ENCODE peak calls at places on chromosomes 5 and 9, in seven cellular contexts. U is left ventricle myocardium inferior, L is AG09309, C is heart right ventricle, O is tibial nerve, E is AG10803, Z is psoas muscle. I is an unnamed sample.

GRCh38 chr9:37936965-37937364 is 33.0 kb upstream of the SLC25A51 start:
- DNase-seq in U (no peak), L (peak), C (peak), O (no peak), E (peak), Z (no peak), I (no peak)

GRCh38 chr5:115457985-115458384 is 86.6 kb downstream of the FEM1C start:
- DNase-seq in U (no peak), L (no peak), C (no peak), O (no peak), E (no peak), Z (no peak), I (peak)

GRCh38 chr9:27672730-27673129 is 99.4 kb upstream of the C9orf72 start:
- DNase-seq in U (no peak), L (no peak), C (no peak), O (no peak), E (no peak), Z (no peak), I (no peak)

GRCh38 chr9:107177243-107177839 is 105.7 kb upstream of the RAD23B start:
- DNase-seq in U (no peak), L (no peak), C (no peak), O (no peak), E (no peak), Z (no peak), I (no peak)

GRCh38 chr5:169288066-169288753 is 12.7 kb downstream of the SLIT3 start:
- DNase-seq in U (no peak), L (no peak), C (no peak), O (no peak), E (peak), Z (no peak), I (no peak)

GRCh38 chr5:1161108-1161831 is 40.1 kb upstream of the SLC6A19 start:
- DNase-seq in U (no peak), L (no peak), C (peak), O (no peak), E (no peak), Z (no peak), I (no peak)

GRCh38 chr9:106913276-106913675 is 50.3 kb downstream of the ZNF462 start:
- DNase-seq in U (no peak), L (no peak), C (no peak), O (no peak), E (no peak), Z (no peak), I (no peak)

GRCh38 chr5:74016373-74016772 is 390.4 kb downstream of the ARHGEF28 start:
- DNase-seq in U (no peak), L (no peak), C (no peak), O (no peak), E (no peak), Z (no peak), I (no peak)

GRCh38 chr5:115435776-115436712 is 108.5 kb downstream of the FEM1C start:
- DNase-seq in U (no peak), L (no peak), C (no peak), O (no peak), E (no peak), Z (no peak), I (no peak)

GRCh38 chr9:32928145-32928763 is 73.2 kb downstream of the APTX start:
- DNase-seq in U (no peak), L (no peak), C (no peak), O (no peak), E (peak), Z (no peak), I (no peak)

GRCh38 chr5:37869221-37869620 is 29.4 kb upstream of the GDNF start:
- DNase-seq in U (no peak), L (no peak), C (no peak), O (no peak), E (peak), Z (no peak), I (no peak)

GRCh38 chr5:45038366-45038987 is 229.7 kb downstream of the MRPS30 start:
- DNase-seq in U (no peak), L (no peak), C (no peak), O (no peak), E (peak), Z (no peak), I (no peak)

GRCh38 chr9:74499770-74500583 is 2.8 kb downstream of the RORB start:
- DNase-seq in U (no peak), L (no peak), C (peak), O (no peak), E (no peak), Z (peak), I (no peak)

GRCh38 chr9:99509900-99510299 is 287.8 kb downstream of the SEC61B start:
- DNase-seq in U (no peak), L (no peak), C (no peak), O (no peak), E (no peak), Z (no peak), I (no peak)

GRCh38 chr9:117963493-117963892 is 259.3 kb downstream of the TLR4 start:
- DNase-seq in U (no peak), L (no peak), C (no peak), O (no peak), E (no peak), Z (no peak), I (no peak)

GRCh38 chr9:133910855-133911514 is 81.1 kb downstream of the VAV2 start:
- DNase-seq in U (no peak), L (no peak), C (no peak), O (no peak), E (no peak), Z (no peak), I (no peak)

GRCh38 chr5:155587458-155587857 is 573.9 kb downstream of the KIF4B start:
- DNase-seq in U (no peak), L (no peak), C (no peak), O (no peak), E (no peak), Z (no peak), I (no peak)

GRCh38 chr9:108119530-108120113 is 630.1 kb upstream of the KLF4 start:
- DNase-seq in U (peak), L (no peak), C (peak), O (no peak), E (no peak), Z (no peak), I (no peak)

GRCh38 chr5:77301447-77301878 is 91.0 kb downstream of the PDE8B start:
- DNase-seq in U (no peak), L (peak), C (no peak), O (no peak), E (peak), Z (no peak), I (no peak)

GRCh38 chr5:119055267-119055666 is 15.6 kb upstream of the DMXL1 start:
- DNase-seq in U (no peak), L (no peak), C (no peak), O (no peak), E (peak), Z (no peak), I (no peak)

DNA sequence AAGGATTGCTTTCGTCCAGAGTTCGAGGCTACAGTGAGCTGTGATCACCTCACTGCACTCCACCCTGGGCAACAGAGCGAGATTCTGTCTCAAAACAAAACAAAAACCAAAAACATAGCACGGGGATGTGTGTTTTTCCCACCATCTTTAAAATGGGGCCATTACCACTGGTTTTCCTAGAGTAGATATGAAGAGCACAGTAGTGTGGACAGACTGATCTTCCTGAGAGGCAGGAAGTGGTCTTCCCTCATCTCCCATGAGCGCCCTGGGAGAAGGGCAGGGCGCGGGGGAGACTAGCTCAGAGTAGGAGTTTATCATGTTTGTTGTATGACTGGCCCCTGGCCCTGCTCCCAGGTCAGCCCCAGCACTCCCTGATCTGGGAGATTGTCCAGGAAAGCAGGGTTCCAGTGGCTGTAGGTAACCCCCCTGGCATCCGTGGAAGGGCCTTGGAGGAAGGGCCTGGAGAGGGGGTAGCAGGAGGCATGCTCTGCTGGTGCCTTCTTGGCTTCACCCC is 2.3 kb downstream of the SUSD3 start:
- DNase-seq in U (no peak), L (no peak), C (no peak), O (no peak), E (peak), Z (no peak), I (no peak)
- H3K4me3 ChIP-seq in U (no peak), L (no peak), C (no peak), O (no peak), E (no peak), Z (no peak), I (no peak)

GRCh38 chr5:123558762-123559433 is 46.9 kb downstream of the CSNK1G3 start:
- DNase-seq in U (no peak), L (no peak), C (no peak), O (no peak), E (no peak), Z (no peak), I (no peak)

GRCh38 chr5:123557907-123558306 is 45.9 kb downstream of the CSNK1G3 start:
- DNase-seq in U (no peak), L (no peak), C (no peak), O (no peak), E (no peak), Z (no peak), I (no peak)

GRCh38 chr5:123549256-123549904 is 37.4 kb downstream of the CSNK1G3 start:
- DNase-seq in U (no peak), L (no peak), C (no peak), O (no peak), E (no peak), Z (no peak), I (no peak)

GRCh38 chr5:123559434-123559775 is 47.4 kb downstream of the CSNK1G3 start:
- DNase-seq in U (no peak), L (no peak), C (no peak), O (no peak), E (peak), Z (no peak), I (no peak)

DNA sequence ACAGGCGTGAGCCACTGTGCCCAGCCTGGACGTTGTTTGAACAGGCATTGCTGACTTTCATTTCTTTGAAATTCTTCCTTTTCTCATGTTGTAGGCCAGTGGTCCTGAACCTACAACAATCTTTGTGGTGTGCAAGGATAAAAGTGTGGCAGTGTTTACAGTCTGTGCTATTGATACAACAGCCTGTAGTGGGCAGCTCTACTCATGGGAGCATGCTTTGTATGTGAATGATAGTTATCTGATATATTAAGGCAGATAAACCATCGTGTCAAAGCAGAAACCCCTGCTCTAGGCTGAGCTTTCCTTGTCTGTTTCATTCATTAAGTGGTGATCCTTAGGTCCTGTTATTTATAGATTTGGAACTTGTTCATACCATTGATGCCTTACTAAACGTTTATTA is 42.6 kb downstream of the CSNK1G3 start:
- DNase-seq in U (no peak), L (no peak), C (no peak), O (no peak), E (no peak), Z (no peak), I (no peak)
- TF ChIP-seq CTCF in U (no peak), L (no peak), C (no peak), O (no peak), E (no peak), Z (no peak), I (no peak)

GRCh38 chr5:145856285-145856818 is 16.5 kb downstream of the GRXCR2 start:
- DNase-seq in U (peak), L (no peak), C (peak), O (peak), E (peak), Z (peak), I (no peak)
- H3K4me3 ChIP-seq in U (peak), L (no peak), C (peak), O (peak), E (peak), Z (peak), I (peak)

DNA sequence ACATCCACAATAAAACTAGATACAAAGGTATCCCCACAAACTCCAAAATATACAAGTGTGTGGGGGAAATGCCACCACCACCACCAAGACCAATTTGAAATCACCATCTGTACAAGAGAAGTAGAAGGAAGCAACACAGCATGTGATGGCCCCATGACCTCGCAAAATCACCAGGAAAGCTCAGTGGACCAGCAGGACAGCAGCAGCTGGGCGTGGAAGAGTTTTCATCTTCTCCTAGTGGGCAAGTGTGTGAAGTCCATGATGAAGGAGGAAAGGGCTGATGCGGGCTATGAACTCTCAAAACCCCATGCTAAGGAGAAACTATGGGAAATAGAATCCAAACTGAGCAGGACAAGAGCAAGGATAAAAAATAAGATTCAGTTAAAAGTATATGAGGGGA is 58.1 kb downstream of the GOLPH3 start:
- DNase-seq in U (no peak), L (no peak), C (no peak), O (no peak), E (no peak), Z (no peak), I (no peak)
- TF ChIP-seq CTCF in U (no peak), L (no peak), C (no peak), O (no peak), E (no peak), Z (no peak), I (peak)

GRCh38 chr5:110376281-110376916 is 350.1 kb downstream of the TMEM232 start:
- DNase-seq in U (no peak), L (no peak), C (no peak), O (no peak), E (peak), Z (no peak), I (no peak)
- H3K4me3 ChIP-seq in U (no peak), L (no peak), C (no peak), O (no peak), E (no peak), Z (no peak), I (no peak)

DNA sequence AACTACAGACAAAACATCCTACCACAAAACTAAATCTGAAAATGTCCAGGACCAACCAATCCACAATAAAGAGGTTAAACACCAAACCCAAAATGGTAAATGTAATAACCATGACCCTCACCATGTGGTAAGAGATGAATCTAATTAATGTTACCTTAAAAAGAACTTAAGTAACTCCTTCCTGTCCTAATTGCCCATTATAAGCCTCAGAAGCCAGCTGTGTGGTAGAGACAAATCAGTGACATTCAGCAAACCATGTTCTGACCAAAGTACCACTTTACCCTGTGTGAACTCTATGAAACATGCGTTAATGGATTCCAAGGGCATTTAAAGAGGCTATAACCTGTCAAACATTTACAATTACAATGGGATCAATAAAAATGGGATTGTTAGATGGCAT is 25.0 kb downstream of the LPAR1 start:
- DNase-seq in U (no peak), L (no peak), C (no peak), O (no peak), E (no peak), Z (no peak), I (no peak)
- TF ChIP-seq CTCF in U (no peak), L (no peak), C (no peak), O (no peak), E (no peak), Z (no peak), I (no peak)

GRCh38 chr5:180811623-180812119 is 9.1 kb upstream of the MGAT1 start:
- DNase-seq in U (no peak), L (no peak), C (no peak), O (no peak), E (no peak), Z (no peak), I (no peak)
- H3K4me3 ChIP-seq in U (peak), L (no peak), C (peak), O (peak), E (peak), Z (peak), I (no peak)